ENCODE peak calls at places on chromosomes 16 and 17, in six cellular contexts. N is CD8-positive, alpha-beta T cell; V is HFFc6; H is AG04450; R is heart left ventricle; A is colonic mucosa. I is an unnamed sample.

GRCh38 chr16:29925173-29925804 is 737 bp downstream of the KCTD13 start:
- DNase-seq in A (peak; percentile 26), H (no peak), N (no peak), V (no peak), R (no peak), I (no peak)

GRCh38 chr17:46262271-46262670 is 32.7 kb upstream of the LRRC37A start:
- DNase-seq in R (no peak), A (no peak), N (no peak), H (no peak), V (no peak), I (no peak)

GRCh38 chr16:51490866-51491265 is 339.8 kb upstream of the SALL1 start:
- DNase-seq in A (no peak), H (no peak), V (no peak), R (no peak), N (no peak), I (no peak)

GRCh38 chr17:933168-934083 is 46.1 kb downstream of the NXN start:
- DNase-seq in N (no peak), R (no peak), V (peak; percentile 95), H (peak; percentile 96), A (no peak), I (peak; percentile 55)

GRCh38 chr17:32481193-32481592 is 5.6 kb upstream of the CDK5R1 start:
- DNase-seq in A (no peak), V (no peak), R (no peak), N (no peak), H (no peak), I (no peak)

GRCh38 chr17:30477758-30478115 is 529 bp downstream of the GOSR1 start:
- DNase-seq in R (no peak), A (peak; percentile 18), N (no peak), V (peak; percentile 3), H (no peak), I (no peak)

GRCh38 chr16:1333149-1333812 is at the start of gene BAIAP3:
- DNase-seq in R (peak; percentile 58), N (peak; percentile 37), H (no peak), V (no peak), A (peak; percentile 64), I (peak; percentile 62)

GRCh38 chr16:79954920-79955705 is 354.6 kb upstream of the MAF start:
- DNase-seq in V (no peak), N (no peak), H (no peak), A (no peak), R (no peak), I (no peak)

GRCh38 chr17:80663783-80664206 is 119.2 kb downstream of the RPTOR start:
- DNase-seq in N (peak; percentile 9), A (no peak), R (no peak), H (no peak), V (no peak), I (no peak)

GRCh38 chr17:36611345-36612072 is 10.1 kb downstream of the MRM1 start:
- DNase-seq in N (no peak), R (no peak), H (peak; percentile 37), A (no peak), V (peak; percentile 78), I (no peak)

GRCh38 chr16:49274936-49275730 is 6.5 kb downstream of the CBLN1 start:
- DNase-seq in A (no peak), R (no peak), N (no peak), V (no peak), H (no peak), I (no peak)

GRCh38 chr17:30379303-30380105 is 777 bp downstream of the CPD start:
- DNase-seq in A (peak; percentile 34), H (no peak), N (no peak), V (no peak), R (no peak), I (peak; percentile 28)

GRCh38 chr17:5788266-5788900 is 204.1 kb upstream of the NLRP1 start:
- DNase-seq in R (no peak), H (no peak), V (peak; percentile 71), N (no peak), A (no peak), I (no peak)

GRCh38 chr16:31113420-31114124 is 3.9 kb upstream of the KAT8 start:
- DNase-seq in A (no peak), R (no peak), N (no peak), V (no peak), H (no peak), I (peak; percentile 40)

GRCh38 chr16:89162314-89162713 is 9.2 kb upstream of the CDH15 start:
- DNase-seq in H (no peak), R (no peak), A (no peak), V (no peak), N (no peak), I (no peak)

GRCh38 chr17:37791434-37791833 is 46.6 kb upstream of the HNF1B start:
- DNase-seq in V (peak; percentile 62), R (no peak), N (peak; percentile 5), H (no peak), A (peak; percentile 73), I (peak; percentile 71)
- TF ChIP-seq CTCF in V (peak; percentile 85), R (peak; percentile 44), N (peak; percentile 69), H (peak; percentile 50), A (peak; percentile 57), I (peak; percentile 98)

DNA sequence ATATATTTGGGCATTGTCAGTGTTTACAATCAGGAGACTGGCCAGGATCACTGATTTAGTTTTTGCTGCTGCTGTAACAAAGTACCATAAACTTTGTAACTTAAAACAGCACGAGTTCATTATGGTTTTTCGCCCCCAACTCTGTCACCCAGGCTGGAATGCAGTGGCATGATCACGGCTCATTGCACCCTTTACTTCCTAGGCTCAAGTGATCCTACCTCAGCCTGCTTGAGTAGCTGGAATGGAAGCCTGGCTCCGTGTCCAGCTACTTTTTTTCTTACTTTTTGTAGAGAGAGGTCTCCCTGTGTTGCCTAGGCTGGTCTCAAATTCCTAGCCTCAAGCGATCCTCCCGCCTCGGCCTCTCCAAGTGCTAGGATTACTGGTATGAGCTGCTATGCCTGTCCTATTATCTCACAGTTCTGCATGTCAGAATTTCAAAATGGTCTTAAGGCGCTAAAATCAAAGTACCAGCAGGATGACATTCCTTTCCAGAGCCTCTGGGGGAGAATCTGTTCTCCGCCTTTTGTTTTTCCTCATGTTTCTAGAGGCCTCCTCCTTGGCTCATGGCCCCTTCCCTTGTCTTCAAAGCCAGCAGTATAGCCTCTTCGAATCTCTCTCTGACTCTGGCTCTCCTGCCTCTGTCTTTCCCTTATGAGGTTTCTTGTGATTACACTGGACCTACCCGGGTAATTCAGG is 10.0 kb upstream of the PRM1 start:
- DNase-seq in V (no peak), H (no peak), R (no peak), N (no peak), A (no peak), I (no peak)
- TF ChIP-seq CTCF in V (no peak), H (no peak), R (no peak), N (no peak), A (no peak), I (no peak)

GRCh38 chr17:4642286-4642685 is 808 bp upstream of the ALOX15 start:
- DNase-seq in H (no peak), A (no peak), V (no peak), N (no peak), R (no peak), I (no peak)
- TF ChIP-seq CTCF in H (no peak), A (no peak), V (no peak), N (no peak), R (no peak), I (no peak)

DNA sequence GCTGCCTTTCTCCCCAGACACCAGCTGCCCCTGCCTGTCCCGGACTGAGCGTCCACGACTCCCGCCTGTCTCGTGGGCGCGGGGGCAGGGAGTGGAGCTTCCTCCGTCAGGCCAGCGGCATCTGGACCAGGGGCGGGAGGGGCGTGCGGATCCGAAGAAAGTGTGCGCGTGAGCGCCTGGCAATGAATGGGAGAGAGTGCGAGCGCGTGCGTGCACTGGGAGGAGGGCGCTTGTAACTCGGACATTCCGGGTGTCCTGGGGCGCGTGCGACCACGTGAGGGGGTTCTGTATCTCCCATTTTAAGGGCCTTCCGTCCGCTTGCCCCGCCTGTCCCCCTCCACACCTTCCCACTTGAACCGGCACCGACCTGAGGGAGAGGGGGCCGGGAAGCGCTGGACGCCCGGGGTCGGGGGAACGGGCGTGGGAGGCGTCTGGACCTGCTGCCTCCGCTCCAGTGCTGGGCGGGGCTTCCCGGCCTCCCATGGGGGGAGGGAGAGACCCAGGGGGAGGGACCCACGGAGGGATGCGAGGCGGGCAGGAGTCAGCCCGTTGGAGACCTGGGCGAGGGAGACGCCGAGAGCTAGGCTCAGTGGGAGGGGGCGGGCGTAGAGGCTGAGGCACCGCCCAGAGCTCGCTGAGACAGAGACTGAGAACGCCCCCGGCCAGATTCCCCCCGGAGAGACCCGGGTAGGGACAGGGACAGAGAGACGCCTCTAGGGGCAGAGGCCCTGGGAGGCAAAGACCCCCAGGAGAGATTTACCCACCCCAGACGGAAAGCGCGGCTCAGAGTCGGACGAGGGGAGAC is at the start of gene KREMEN2:
- DNase-seq in A (peak; percentile 23), R (no peak), N (no peak), V (no peak), H (no peak), I (peak; percentile 57)
- TF ChIP-seq CTCF in A (no peak), R (no peak), N (no peak), V (no peak), H (no peak), I (no peak)

GRCh38 chr17:15909481-15909991 is 35.4 kb upstream of the ADORA2B start:
- DNase-seq in V (no peak), N (no peak), R (peak; percentile 68), H (no peak), A (no peak), I (peak; percentile 29)
- TF ChIP-seq CTCF in V (no peak), N (no peak), R (no peak), H (no peak), A (no peak), I (no peak)

GRCh38 chr17:75754378-75755204 is 10.4 kb downstream of the GALK1 start:
- DNase-seq in V (no peak), H (no peak), A (no peak), N (no peak), R (no peak), I (no peak)

GRCh38 chr17:75752405-75753192 is 12.4 kb downstream of the GALK1 start:
- DNase-seq in V (no peak), A (no peak), N (no peak), R (no peak), H (no peak), I (no peak)

GRCh38 chr17:75755205-75755901 is 9.6 kb downstream of the GALK1 start:
- DNase-seq in V (no peak), N (no peak), H (no peak), R (no peak), A (no peak), I (no peak)

GRCh38 chr17:75753193-75753513 is 11.8 kb downstream of the GALK1 start:
- DNase-seq in A (no peak), N (no peak), R (no peak), V (no peak), H (no peak), I (no peak)

DNA sequence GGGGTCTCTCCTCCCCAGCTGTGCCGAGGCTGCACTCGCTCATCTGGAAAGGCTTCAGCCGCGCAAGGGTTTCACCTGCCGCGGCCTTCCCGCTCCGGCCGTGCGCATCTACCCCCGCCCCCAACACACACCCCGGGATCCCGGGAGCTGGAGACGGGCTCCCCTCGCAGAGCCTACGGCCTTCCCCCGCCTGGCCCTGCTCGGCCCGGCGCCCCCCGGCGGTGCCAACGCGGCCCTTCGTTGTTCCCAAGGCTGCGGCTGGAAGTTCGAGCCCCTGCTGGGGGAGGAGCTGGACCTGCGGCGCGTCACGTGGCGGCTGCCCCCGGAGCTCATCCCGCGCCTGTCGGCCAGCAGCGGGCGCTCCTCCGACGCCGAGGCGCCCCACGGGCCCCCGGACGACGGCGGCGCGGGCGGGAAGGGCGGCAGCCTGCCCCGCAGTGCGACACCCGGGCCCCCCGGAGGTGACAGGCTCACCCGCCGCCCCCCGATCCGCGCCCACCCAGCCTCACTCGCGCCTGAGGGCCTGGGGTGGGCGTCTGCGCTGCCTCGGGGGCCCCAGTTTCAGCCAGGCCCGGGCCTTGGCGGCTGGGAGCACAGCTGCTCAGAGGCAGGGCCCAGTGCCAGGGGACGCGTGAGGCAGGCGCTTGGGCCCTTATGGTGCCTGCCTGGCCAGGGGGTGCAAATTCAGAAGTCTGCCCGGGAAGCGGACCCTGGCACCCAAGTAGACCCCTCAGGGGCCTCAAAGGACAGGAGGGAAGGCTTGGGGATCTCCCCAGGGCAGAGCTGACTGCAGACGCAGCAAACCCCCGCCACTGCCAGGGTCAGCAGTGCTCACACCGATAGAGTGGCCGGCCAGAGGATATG is 11.2 kb downstream of the GALK1 start:
- DNase-seq in H (no peak), A (peak; percentile 48), R (peak; percentile 69), V (peak; percentile 44), N (peak; percentile 66), I (no peak)
- TF ChIP-seq CTCF in H (peak; percentile 38), A (no peak), R (peak; percentile 79), V (peak; percentile 85), N (peak; percentile 64), I (no peak)